ENCODE peak calls at places on chromosomes 2 and 18, in five cellular contexts. B is G401, Y is mesothelial cell of epicardium, L is HuH-7, P is BJ. X is an unnamed sample.

GRCh38 chr2:132374961-132375360 is 41.6 kb upstream of the GPR39 start:
- DNase-seq in B (no peak), Y (no peak), L (no peak), P (no peak), X (no peak)

GRCh38 chr2:238321467-238321866 is 1.1 kb downstream of the TRAF3IP1 start:
- DNase-seq in B (no peak), Y (no peak), L (peak), P (no peak), X (no peak)

GRCh38 chr2:6692061-6692460 is 173.6 kb downstream of the CMPK2 start:
- DNase-seq in B (no peak), Y (no peak), L (no peak), P (no peak), X (no peak)

GRCh38 chr2:25159947-25160346 is 8.4 kb downstream of the POMC start:
- DNase-seq in B (no peak), Y (no peak), L (peak), P (no peak), X (no peak)

GRCh38 chr2:235056768-235057167 is 105.0 kb downstream of the SH3BP4 start:
- DNase-seq in B (no peak), Y (no peak), L (no peak), P (no peak), X (no peak)

GRCh38 chr18:22723741-22724140 is 209.4 kb upstream of the RBBP8 start:
- DNase-seq in B (no peak), Y (no peak), L (no peak), P (no peak), X (no peak)

GRCh38 chr2:6879011-6879410 is 1.4 kb downstream of the RSAD2 start:
- DNase-seq in B (no peak), Y (no peak), L (no peak), P (no peak), X (no peak)

GRCh38 chr2:179106342-179107178 is 56.6 kb upstream of the CCDC141 start:
- DNase-seq in B (peak), Y (no peak), L (no peak), P (peak), X (peak)

GRCh38 chr18:57980573-57981348 is 63.3 kb upstream of the NEDD4L start:
- DNase-seq in B (no peak), Y (no peak), L (no peak), P (no peak), X (no peak)

GRCh38 chr2:169961911-169962310 is 134.7 kb downstream of the UBR3 start:
- DNase-seq in B (no peak), Y (no peak), L (no peak), P (no peak), X (peak)

GRCh38 chr2:152298754-152299153 is 36.2 kb upstream of the FMNL2 start:
- DNase-seq in B (no peak), Y (no peak), L (no peak), P (no peak), X (no peak)

GRCh38 chr2:20137131-20137571 is 85.7 kb upstream of the LAPTM4A start:
- DNase-seq in B (no peak), Y (no peak), L (no peak), P (no peak), X (no peak)

GRCh38 chr2:6877402-6878305 is at the start of gene RSAD2:
- DNase-seq in B (peak), Y (no peak), L (no peak), P (no peak), X (peak)

GRCh38 chr2:96116424-96116878 is at the start of gene ADRA2B:
- DNase-seq in B (no peak), Y (peak), L (peak), P (no peak), X (no peak)

GRCh38 chr18:62767321-62767720 is 52.0 kb downstream of the PHLPP1 start:
- DNase-seq in B (no peak), Y (no peak), L (no peak), P (no peak), X (no peak)

GRCh38 chr18:37409870-37410269 is 155.7 kb downstream of the CELF4 start:
- DNase-seq in B (peak), Y (no peak), L (no peak), P (no peak), X (peak)

GRCh38 chr2:72220170-72220569 is 72.5 kb upstream of the CYP26B1 start:
- DNase-seq in B (no peak), Y (no peak), L (peak), P (no peak), X (no peak)

GRCh38 chr2:219155054-219155644 is 5.5 kb downstream of the NHEJ1 start:
- DNase-seq in B (peak), Y (no peak), L (peak), P (no peak), X (no peak)

GRCh38 chr2:11753886-11754704 is 7.7 kb downstream of the LPIN1 start:
- DNase-seq in B (peak), Y (no peak), L (no peak), P (no peak), X (no peak)

GRCh38 chr2:232882505-232883115 is 12.5 kb downstream of the SNORC start:
- DNase-seq in B (no peak), Y (no peak), L (no peak), P (no peak), X (no peak)

X was measured in GM04504.